ENCODE peak calls at places on chromosomes 11 and 22, in seven cellular contexts. T is AG09319, B is fibroblast of lung, L is thoracic aorta, F is brain microvascular endothelial cell, P is HS-5, J is T-helper 2 cell. X is an unnamed sample.
A peak's percentile ranks its signal among the peaks of the same experiment; 100 is the strongest.

GRCh38 chr22:50011447-50012200 is 941 bp downstream of the IL17REL start:
- DNase-seq in J (no peak), P (no peak), L (no peak), B (no peak), T (no peak), F (no peak), X (peak; percentile 6)

GRCh38 chr22:41364233-41364632 is 17.5 kb upstream of the TEF start:
- DNase-seq in L (no peak), B (no peak), J (no peak), P (no peak), T (no peak), F (no peak), X (no peak)

GRCh38 chr22:44665115-44665514 is 36.9 kb upstream of the PRR5 start:
- DNase-seq in F (no peak), J (no peak), B (no peak), P (no peak), T (no peak), L (no peak), X (no peak)

GRCh38 chr11:35586216-35586615 is 32.0 kb upstream of the FJX1 start:
- DNase-seq in F (no peak), T (no peak), P (no peak), B (no peak), L (no peak), J (no peak), X (no peak)

GRCh38 chr11:43359432-43359818 is 705 bp downstream of the TTC17 start:
- DNase-seq in L (no peak), F (peak; percentile 17), J (no peak), B (peak; percentile 28), T (no peak), P (no peak), X (no peak)

GRCh38 chr22:46397951-46398350 is 62.4 kb downstream of the TRMU start:
- DNase-seq in L (no peak), P (no peak), B (no peak), T (no peak), J (no peak), F (no peak), X (no peak)

GRCh38 chr11:28146123-28146751 is 38.0 kb downstream of the METTL15 start:
- DNase-seq in B (peak; percentile 95), L (no peak), P (peak; percentile 88), T (peak; percentile 51), J (no peak), F (peak; percentile 72), X (no peak)

GRCh38 chr11:62721994-62722393 is 5.3 kb downstream of the HNRNPUL2 start:
- DNase-seq in T (no peak), J (no peak), F (peak; percentile 34), L (no peak), B (peak; percentile 47), P (no peak), X (no peak)

GRCh38 chr11:109138200-109138599 is 283.8 kb upstream of the C11orf87 start:
- DNase-seq in P (peak; percentile 13), L (no peak), T (no peak), J (no peak), F (peak; percentile 10), B (no peak), X (no peak)

GRCh38 chr11:124943731-124944130 is 7.9 kb upstream of the HEPACAM start:
- DNase-seq in T (no peak), L (no peak), F (no peak), J (no peak), B (no peak), P (no peak), X (no peak)

GRCh38 chr11:1570896-1571759 is 943 bp downstream of the DUSP8 start:
- DNase-seq in B (no peak), J (no peak), P (no peak), L (no peak), T (no peak), F (no peak), X (peak; percentile 64)

GRCh38 chr22:47395481-47395880 is 633.0 kb downstream of the TBC1D22A start:
- DNase-seq in F (peak; percentile 34), T (no peak), B (peak; percentile 19), P (no peak), L (no peak), J (no peak), X (no peak)

GRCh38 chr11:123137496-123138270 is 57.4 kb downstream of the CLMP start:
- DNase-seq in L (peak; percentile 28), P (no peak), F (peak; percentile 46), T (peak; percentile 84), J (no peak), B (peak; percentile 81), X (no peak)

GRCh38 chr22:50684986-50685385 is 12.4 kb downstream of the SHANK3 start:
- DNase-seq in J (no peak), T (no peak), P (no peak), B (peak; percentile 39), L (no peak), F (peak; percentile 38), X (no peak)